ENCODE peak calls at places on chromosomes 16 and 17, in nine cellular contexts. N, P, L, F, Z, D, C, X and J are unnamed samples.
A peak's percentile ranks its signal among the peaks of the same experiment; 100 is the strongest.

GRCh38 chr17:38333635-38334295 is 10.0 kb downstream of the GPR179 start:
- DNase-seq in X (no peak), C (peak; percentile 61), F (no peak), P (no peak), L (peak; percentile 93), N (peak; percentile 59), D (no peak), Z (no peak), J (no peak)

GRCh38 chr16:17237350-17237944 is 233.3 kb downstream of the XYLT1 start:
- DNase-seq in X (no peak), D (no peak), F (no peak), C (no peak), Z (no peak), N (no peak), P (no peak), L (no peak), J (no peak)

GRCh38 chr17:27845264-27846041 is 45.1 kb upstream of the NOS2 start:
- DNase-seq in X (no peak), C (no peak), P (no peak), F (no peak), D (no peak), N (no peak), L (no peak), Z (no peak), J (no peak)

GRCh38 chr17:10171581-10171981 is 26.8 kb downstream of the GAS7 start:
- DNase-seq in Z (no peak), P (no peak), L (no peak), F (peak; percentile 41), D (no peak), N (no peak), X (no peak), C (no peak), J (no peak)

GRCh38 chr16:89921699-89922476 is 1.3 kb upstream of the TUBB3 start:
- DNase-seq in N (peak; percentile 90), P (peak; percentile 71), F (peak; percentile 94), C (peak; percentile 77), D (peak; percentile 86), Z (peak; percentile 92), X (peak; percentile 92), L (peak; percentile 86), J (peak; percentile 33)

GRCh38 chr17:41864498-41864836 is 756 bp downstream of the KLHL11 start:
- DNase-seq in F (no peak), L (no peak), N (no peak), D (no peak), P (no peak), C (no peak), Z (no peak), X (no peak), J (no peak)

GRCh38 chr17:6327007-6327406 is 107.9 kb downstream of the AIPL1 start:
- DNase-seq in F (no peak), C (no peak), P (no peak), D (no peak), X (no peak), N (no peak), L (peak; percentile 76), Z (no peak), J (no peak)

GRCh38 chr16:3748307-3748706 is 31.0 kb upstream of the TRAP1 start:
- DNase-seq in P (no peak), L (peak; percentile 20), D (no peak), F (no peak), X (no peak), C (no peak), Z (peak; percentile 57), N (no peak), J (no peak)

GRCh38 chr16:88700322-88700635 is 5.9 kb downstream of the RNF166 start:
- DNase-seq in F (no peak), N (no peak), D (no peak), Z (no peak), C (no peak), L (no peak), X (no peak), P (no peak), J (no peak)

GRCh38 chr17:147796-148740 is 10.7 kb downstream of the SCGB1C2 start:
- DNase-seq in Z (peak; percentile 48), P (no peak), F (no peak), C (peak; percentile 35), N (no peak), D (no peak), L (no peak), X (no peak), J (no peak)

GRCh38 chr17:36188891-36189306 is 7.7 kb downstream of the CCL3L1 start:
- DNase-seq in P (no peak), F (no peak), X (no peak), N (no peak), C (no peak), D (no peak), L (no peak), Z (peak; percentile 71), J (no peak)

GRCh38 chr17:80232438-80232837 is 12.2 kb downstream of the SLC26A11 start:
- DNase-seq in X (no peak), L (no peak), Z (no peak), P (no peak), C (no peak), F (no peak), N (no peak), D (no peak), J (no peak)

GRCh38 chr17:67467500-67468481 is 90.7 kb downstream of the PITPNC1 start:
- DNase-seq in F (no peak), X (no peak), Z (no peak), N (no peak), C (no peak), D (no peak), L (no peak), P (no peak), J (no peak)

GRCh38 chr16:85448557-85449194 is 164.4 kb upstream of the GSE1 start:
- DNase-seq in N (no peak), D (no peak), P (no peak), Z (no peak), F (no peak), X (no peak), L (no peak), C (no peak), J (no peak)

GRCh38 chr17:31582151-31582907 is 190.9 kb downstream of the RAB11FIP4 start:
- DNase-seq in C (peak; percentile 75), D (no peak), L (peak; percentile 28), N (no peak), P (no peak), X (no peak), F (peak; percentile 36), Z (peak; percentile 85), J (no peak)

DNA sequence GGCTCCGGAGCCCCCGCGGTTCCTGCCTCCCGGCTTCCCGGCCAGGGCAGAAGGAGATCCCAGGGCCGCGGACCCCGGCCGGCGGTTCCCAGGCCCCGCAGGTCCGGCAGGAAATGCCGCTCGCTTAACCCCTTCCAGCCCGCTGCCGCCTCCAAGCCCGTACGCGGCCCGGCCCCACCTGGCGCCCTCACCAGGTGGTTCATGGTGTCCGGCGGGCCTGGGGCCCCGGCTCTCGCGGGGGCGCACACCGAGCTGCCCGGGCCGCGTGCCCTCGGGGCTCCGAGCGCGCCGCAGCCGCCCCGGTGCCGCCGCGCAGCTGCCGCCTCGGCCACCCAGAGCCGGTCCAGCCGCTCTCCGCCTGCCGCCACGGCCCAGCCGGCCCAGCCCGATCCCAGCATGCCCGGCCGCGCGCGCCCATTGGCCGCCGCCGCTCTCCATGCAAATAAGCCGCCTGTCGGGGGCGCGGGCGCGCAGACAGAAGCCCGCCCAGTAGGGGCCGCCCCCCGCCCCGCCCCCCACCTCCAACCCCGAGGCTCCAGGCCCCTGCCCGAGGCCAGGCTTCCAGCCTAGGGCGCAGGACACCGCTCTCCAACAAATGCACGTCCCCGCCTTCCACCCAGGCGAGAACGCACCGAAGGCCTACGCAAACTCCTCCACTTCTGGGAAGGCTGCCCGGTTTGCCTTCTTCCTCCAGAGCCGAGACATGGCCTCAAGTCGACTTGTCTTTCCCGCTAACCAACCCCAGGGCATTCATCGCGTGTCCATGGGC is at the start of gene BCAR1:
- DNase-seq in F (peak; percentile 93), C (peak; percentile 92), D (peak; percentile 73), Z (peak; percentile 95), L (peak; percentile 96), P (peak; percentile 73), N (peak; percentile 87), X (peak; percentile 75), J (no peak)
- TF ChIP-seq CTCF in F (no peak), C (peak; percentile 5), D (no peak), Z (peak; percentile 15), L (no peak), P (no peak), N (no peak), X (no peak), J (no peak)

DNA sequence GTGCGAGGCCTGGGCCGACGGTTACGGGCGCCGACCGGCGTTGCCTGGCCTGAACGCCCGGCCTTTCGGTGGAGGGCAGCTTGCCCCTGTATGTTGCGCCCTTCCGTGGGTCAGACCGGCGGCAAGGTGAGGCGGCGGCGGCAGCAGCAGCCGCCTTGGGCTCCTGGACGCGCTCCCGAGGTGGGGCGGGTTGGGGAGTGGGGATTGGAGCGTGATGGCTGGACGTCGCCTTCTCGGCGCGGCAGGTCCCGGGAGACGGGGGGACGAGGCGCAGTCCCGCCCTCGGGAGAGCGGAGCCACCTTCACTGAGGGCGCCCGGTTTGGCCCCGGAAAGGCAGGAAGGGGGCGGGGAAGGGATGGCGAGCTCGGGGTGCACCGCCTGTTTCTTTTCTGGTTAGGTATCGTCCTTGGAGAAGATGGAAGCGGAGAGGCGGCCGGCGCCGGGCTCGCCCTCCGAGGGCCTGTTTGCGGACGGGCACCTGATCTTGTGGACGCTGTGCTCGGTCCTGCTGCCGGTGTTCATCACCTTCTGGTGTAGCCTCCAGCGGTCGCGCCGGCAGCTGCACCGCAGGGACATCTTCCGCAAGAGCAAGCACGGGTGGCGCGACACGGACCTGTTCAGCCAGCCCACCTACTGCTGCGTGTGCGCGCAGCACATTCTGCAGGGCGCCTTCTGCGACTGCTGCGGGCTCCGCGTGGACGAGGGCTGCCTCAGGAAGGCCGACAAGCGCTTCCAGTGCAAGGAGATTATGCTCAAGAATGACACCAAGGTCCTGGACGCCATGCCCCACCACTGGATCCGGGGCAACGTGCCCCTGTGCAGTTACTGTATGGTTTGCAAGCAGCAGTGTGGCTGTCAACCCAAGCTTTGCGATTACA is 668 bp downstream of the DGKE start:
- DNase-seq in N (peak; percentile 43), Z (peak; percentile 72), L (peak; percentile 80), X (no peak), P (no peak), F (peak; percentile 7), D (no peak), C (peak; percentile 68), J (no peak)
- TF ChIP-seq CTCF in N (no peak), Z (peak; percentile 7), L (peak; percentile 29), X (no peak), P (no peak), F (no peak), D (no peak), C (no peak), J (no peak)

DNA sequence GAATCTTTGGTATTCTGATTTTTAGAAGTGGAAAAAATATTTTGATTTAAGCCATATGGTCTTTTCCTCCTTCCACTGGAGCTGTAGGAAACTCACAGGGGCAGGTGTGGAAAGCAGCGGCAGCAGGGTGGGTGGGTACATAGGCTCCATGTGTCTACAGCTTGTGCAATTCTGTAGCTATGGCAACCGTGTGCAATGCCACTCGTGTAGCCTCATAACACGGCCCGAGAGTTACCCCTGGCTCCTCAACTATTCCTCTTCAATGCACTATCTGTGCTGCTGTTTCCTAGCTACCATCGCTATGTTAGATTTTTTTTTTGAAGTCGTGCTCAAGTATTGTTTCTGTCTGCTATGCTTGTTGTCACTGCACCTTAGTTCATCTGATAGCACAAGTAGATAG is 32.0 kb upstream of the TANC2 start:
- DNase-seq in N (no peak), L (no peak), X (no peak), C (no peak), Z (no peak), F (no peak), D (no peak), P (no peak), J (no peak)
- TF ChIP-seq CTCF in N (no peak), L (no peak), X (no peak), C (no peak), Z (no peak), F (no peak), D (no peak), P (no peak), J (no peak)

GRCh38 chr17:77684803-77685580 is 273.5 kb upstream of the TNRC6C start:
- DNase-seq in C (no peak), F (no peak), N (no peak), D (no peak), X (no peak), P (no peak), Z (peak; percentile 18), L (peak; percentile 34), J (no peak)
- TF ChIP-seq CTCF in C (no peak), F (no peak), N (no peak), D (no peak), X (no peak), P (no peak), Z (no peak), L (no peak), J (no peak)